ENCODE peak calls at places on chromosomes 4 and X, in four cellular contexts. C is PC-3, X is HT1080, S is left cardiac atrium. L is an unnamed sample.
A peak's percentile ranks its signal among the peaks of the same experiment; 100 is the strongest.

GRCh38 chr4:167616471-167616870 is 382.2 kb upstream of the SPOCK3 start:
- DNase-seq in X (no peak), S (no peak), C (peak; percentile 13), L (no peak)

GRCh38 chrX:15566244-15566643 is 34.5 kb downstream of the ACE2 start:
- DNase-seq in X (no peak), C (peak; percentile 19), S (no peak), L (no peak)

GRCh38 chr4:184193556-184194525 is 23.8 kb downstream of the ENPP6 start:
- DNase-seq in C (no peak), S (no peak), X (peak; percentile 34), L (no peak)

GRCh38 chrX:139121616-139122286 is 408.8 kb upstream of the F9 start:
- DNase-seq in S (no peak), C (peak; percentile 19), X (no peak), L (no peak)

GRCh38 chr4:122045533-122045932 is 93.7 kb upstream of the TRPC3 start:
- DNase-seq in C (peak; percentile 97), S (peak; percentile 34), X (peak; percentile 96), L (no peak)

GRCh38 chr4:48813984-48814383 is 16.9 kb upstream of the OCIAD1 start:
- DNase-seq in S (no peak), X (no peak), C (no peak), L (peak; percentile 27)

GRCh38 chrX:69388526-69388925 is 115.6 kb upstream of the NALF2 start:
- DNase-seq in S (no peak), X (no peak), C (no peak), L (no peak)

GRCh38 chrX:134969726-134970125 is 21.1 kb upstream of the SMIM10 start:
- DNase-seq in C (no peak), X (no peak), S (no peak), L (no peak)

GRCh38 chrX:43882294-43882681 is at the start of gene MAOB:
- DNase-seq in C (no peak), S (peak; percentile 54), X (no peak), L (no peak)

GRCh38 chr4:8330821-8331566 is 61.4 kb downstream of the HTRA3 start:
- DNase-seq in C (no peak), S (peak; percentile 68), X (no peak), L (no peak)

GRCh38 chr4:8882239-8882638 is 10.6 kb upstream of the HMX1 start:
- DNase-seq in C (no peak), X (no peak), S (no peak), L (no peak)

GRCh38 chrX:413322-414201 is 26.9 kb upstream of the PPP2R3B start:
- DNase-seq in X (no peak), C (no peak), S (peak; percentile 64), L (no peak)

GRCh38 chr4:110609044-110609750 is 13.7 kb downstream of the PITX2 start:
- DNase-seq in X (no peak), C (peak; percentile 24), S (no peak), L (no peak)

GRCh38 chr4:75666299-75666698 is 6.9 kb downstream of the G3BP2 start:
- DNase-seq in S (no peak), X (no peak), C (no peak), L (no peak)

GRCh38 chr4:62399242-62399641 is 1199.1 kb downstream of the ADGRL3 start:
- DNase-seq in S (no peak), X (peak; percentile 64), C (peak; percentile 22), L (no peak)

GRCh38 chrX:11105080-11105479 is 6.1 kb upstream of the HCCS start:
- DNase-seq in C (peak; percentile 59), S (no peak), X (peak; percentile 42), L (no peak)

GRCh38 chrX:55490121-55490520 is 473 bp upstream of the USP51 start:
- DNase-seq in S (no peak), C (no peak), X (no peak), L (no peak)

GRCh38 chr4:147799986-147800555 is 68.2 kb downstream of the ARHGAP10 start:
- DNase-seq in C (no peak), X (no peak), S (no peak), L (no peak)

GRCh38 chr4:146072381-146072780 is 103.1 kb upstream of the LSM6 start:
- DNase-seq in S (no peak), C (no peak), X (no peak), L (no peak)

GRCh38 chr4:39548425-39549067 is 21.3 kb upstream of the UGDH start:
- DNase-seq in X (no peak), S (no peak), C (peak; percentile 59), L (no peak)

L was measured in D721Med.